ENCODE peak calls at places on chromosome 6, in nine cellular contexts. Y is endodermal cell, K is activated B cell treated with CpG ODN at 0.5 μM for 24 hours, T is foreskin fibroblast, S is T-helper 2 cell, L is HT1080, W is breast epithelium, J is IMR-90, E is HTR-8/SVneo. I is an unnamed sample.
A peak's percentile ranks its signal among the peaks of the same experiment; 100 is the strongest.

GRCh38 chr6:87483929-87484328 is 11.2 kb downstream of the SLC35A1 start:
- DNase-seq in Y (peak; percentile 94), K (no peak), T (peak; percentile 24), S (peak; percentile 58), L (peak; percentile 89), W (no peak), J (peak; percentile 43), E (no peak), I (peak; percentile 76)

GRCh38 chr6:89430563-89430962 is 2.4 kb upstream of the ANKRD6 start:
- DNase-seq in Y (peak; percentile 76), K (no peak), T (no peak), S (no peak), L (no peak), W (no peak), J (no peak), E (no peak), I (no peak)

GRCh38 chr6:40586800-40587201 is 363 bp downstream of the LRFN2 start:
- DNase-seq in Y (peak; percentile 56), K (no peak), T (no peak), S (no peak), L (no peak), W (no peak), J (no peak), E (no peak), I (no peak)

GRCh38 chr6:14550817-14551216 is 433.2 kb downstream of the CD83 start:
- DNase-seq in Y (no peak), K (no peak), T (peak; percentile 71), S (no peak), L (no peak), W (no peak), J (peak; percentile 17), E (no peak), I (no peak)

GRCh38 chr6:138509371-138509770 is 10.1 kb upstream of the NHSL1 start:
- DNase-seq in Y (peak; percentile 78), K (no peak), T (peak; percentile 68), S (peak; percentile 66), L (peak; percentile 59), W (no peak), J (peak; percentile 52), E (peak; percentile 17), I (no peak)

GRCh38 chr6:31354788-31355539 is 2.0 kb downstream of the HLA-B start:
- DNase-seq in Y (no peak), K (no peak), T (no peak), S (no peak), L (no peak), W (no peak), J (no peak), E (no peak), I (no peak)

GRCh38 chr6:34487536-34487935 is 21.7 kb downstream of the PACSIN1 start:
- DNase-seq in Y (no peak), K (no peak), T (no peak), S (no peak), L (no peak), W (no peak), J (no peak), E (no peak), I (no peak)

GRCh38 chr6:107629545-107630147 is 139.7 kb downstream of the SOBP start:
- DNase-seq in Y (no peak), K (no peak), T (no peak), S (no peak), L (no peak), W (no peak), J (peak; percentile 35), E (no peak), I (peak; percentile 16)

GRCh38 chr6:144653885-144654505 is 368.9 kb downstream of the UTRN start:
- DNase-seq in Y (no peak), K (no peak), T (no peak), S (peak; percentile 62), L (no peak), W (no peak), J (no peak), E (no peak), I (no peak)

I was measured in H4.